ENCODE peak calls at places on chromosome 13, in five cellular contexts. Q, H, S, C and F are unnamed samples.

GRCh38 chr13:51585696-51586095 is 1.4 kb downstream of the WDFY2 start:
- DNase-seq in Q (no peak), H (no peak), S (no peak), C (no peak), F (peak; percentile 72)

GRCh38 chr13:44044544-44045178 is 165.0 kb downstream of the LACC1 start:
- DNase-seq in Q (no peak), H (no peak), S (no peak), C (no peak), F (no peak)

GRCh38 chr13:112213467-112214245 is 146.7 kb downstream of the SOX1 start:
- DNase-seq in Q (no peak), H (no peak), S (no peak), C (no peak), F (no peak)

GRCh38 chr13:57624565-57625435 is 6.7 kb upstream of the PCDH17 start:
- DNase-seq in Q (peak; percentile 78), H (no peak), S (no peak), C (no peak), F (peak; percentile 34)

GRCh38 chr13:94128430-94128829 is 351.1 kb downstream of the DCT start:
- DNase-seq in Q (no peak), H (no peak), S (no peak), C (no peak), F (no peak)

GRCh38 chr13:97574926-97575325 is 141.0 kb downstream of the RAP2A start:
- DNase-seq in Q (peak; percentile 65), H (no peak), S (no peak), C (peak; percentile 31), F (peak; percentile 3)

GRCh38 chr13:112783135-112783945 is 93.5 kb downstream of the ATP11A start:
- DNase-seq in Q (peak; percentile 83), H (peak; percentile 57), S (no peak), C (no peak), F (no peak)

GRCh38 chr13:113093580-113094409 is 11.8 kb upstream of the F7 start:
- DNase-seq in Q (no peak), H (no peak), S (no peak), C (no peak), F (no peak)

GRCh38 chr13:47126432-47126831 is 229.6 kb upstream of the HTR2A start:
- DNase-seq in Q (peak; percentile 41), H (no peak), S (no peak), C (no peak), F (no peak)

DNA sequence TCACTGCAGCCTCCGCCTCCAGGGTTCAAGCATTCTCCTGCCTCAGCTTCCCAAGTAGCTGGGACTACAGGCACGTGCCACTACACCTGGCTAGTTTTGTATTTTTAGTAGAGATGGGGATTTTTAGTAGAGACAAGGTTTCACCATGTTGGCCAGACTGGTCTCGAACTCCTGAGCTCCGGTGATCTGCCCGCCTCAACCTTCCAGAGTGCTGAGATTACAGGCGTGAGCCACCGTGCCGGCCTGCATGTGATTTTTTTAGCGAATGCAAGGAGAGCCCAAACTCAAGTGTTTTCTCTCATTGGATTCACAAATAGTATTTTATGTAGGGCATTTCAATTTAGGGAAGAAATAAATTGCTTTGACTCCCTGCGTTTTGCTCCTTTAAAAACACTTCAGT is 4.4 kb downstream of the ZMYM2 start:
- DNase-seq in Q (no peak), H (no peak), S (no peak), C (no peak), F (no peak)
- H3K4me3 ChIP-seq in Q (no peak overlapping the region), H (no peak overlapping the region), S (no peak overlapping the region), C (no peak overlapping the region), F (no peak overlapping the region)

DNA sequence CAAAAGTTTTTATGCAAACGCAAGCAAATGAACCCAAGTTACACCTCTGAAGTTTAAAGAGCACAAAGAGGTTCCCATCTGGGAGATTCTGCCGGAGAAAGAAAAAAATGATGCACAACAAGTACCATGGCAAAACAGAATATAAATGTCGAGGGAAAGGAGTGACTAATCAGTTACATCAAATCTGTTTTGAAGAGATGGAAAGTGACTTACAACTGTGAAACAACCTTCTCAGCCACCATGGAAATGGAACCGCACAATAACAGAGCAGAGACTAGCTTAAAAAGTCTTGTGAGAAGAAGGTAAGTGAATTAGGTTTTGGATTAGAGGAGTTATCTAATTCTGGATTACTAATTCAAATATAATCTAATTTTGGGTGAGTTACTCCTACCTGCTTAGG is 2.4 kb downstream of the HSPH1 start:
- DNase-seq in Q (no peak), H (no peak), S (no peak), C (no peak), F (peak; percentile 5)
- H3K4me3 ChIP-seq in Q (peak overlapping the region; percentile 91), H (no peak overlapping the region), S (no peak overlapping the region), C (no peak overlapping the region), F (peak overlapping the region; percentile 90)

GRCh38 chr13:48496796-48497195 is 36.1 kb downstream of the RCBTB2 start:
- DNase-seq in Q (no peak), H (no peak), S (no peak), C (no peak), F (no peak)
- H3K4me3 ChIP-seq in Q (no peak overlapping the region), H (no peak overlapping the region), S (no peak overlapping the region), C (no peak overlapping the region), F (no peak overlapping the region)

DNA sequence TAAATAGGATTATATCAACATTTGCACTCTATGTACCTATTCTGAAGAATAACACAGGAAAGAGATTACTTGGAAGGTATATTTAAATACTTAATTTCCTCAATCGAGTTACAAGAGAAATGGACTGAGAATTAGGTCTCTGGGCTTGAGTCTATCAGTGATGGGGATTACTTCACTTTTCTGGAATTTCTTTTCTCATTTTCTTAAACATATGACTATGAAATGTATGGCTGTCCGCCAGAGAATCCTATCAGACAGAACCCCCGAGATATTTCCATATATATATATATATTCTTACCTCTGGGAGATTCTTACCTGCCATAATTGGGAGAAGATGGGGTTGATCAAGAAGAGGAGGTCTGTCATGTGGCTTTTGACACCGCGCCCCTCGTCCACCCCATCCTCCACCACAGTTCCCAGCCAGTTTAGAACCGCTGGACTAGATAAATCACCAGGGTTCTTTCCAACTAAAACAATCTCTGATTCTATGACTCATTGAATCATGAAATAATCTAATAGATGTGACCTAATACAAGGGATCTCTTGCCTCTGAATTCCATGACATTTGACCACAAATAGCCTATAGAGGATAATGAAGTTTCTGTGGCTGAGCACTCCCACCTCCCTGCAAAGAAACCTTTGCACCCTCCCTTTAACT is 231.3 kb downstream of the TBC1D4 start:
- DNase-seq in Q (peak; percentile 86), H (no peak), S (no peak), C (no peak), F (peak; percentile 53)
- H3K4me3 ChIP-seq in Q (no peak overlapping the region), H (no peak overlapping the region), S (no peak overlapping the region), C (no peak overlapping the region), F (no peak overlapping the region)

GRCh38 chr13:111006508-111007031 is 91.7 kb upstream of the ANKRD10 start:
- DNase-seq in Q (peak; percentile 92), H (peak; percentile 64), S (peak; percentile 74), C (no peak), F (no peak)
- H3K4me3 ChIP-seq in Q (no peak overlapping the region), H (peak overlapping the region; percentile 1), S (no peak overlapping the region), C (no peak overlapping the region), F (no peak overlapping the region)

DNA sequence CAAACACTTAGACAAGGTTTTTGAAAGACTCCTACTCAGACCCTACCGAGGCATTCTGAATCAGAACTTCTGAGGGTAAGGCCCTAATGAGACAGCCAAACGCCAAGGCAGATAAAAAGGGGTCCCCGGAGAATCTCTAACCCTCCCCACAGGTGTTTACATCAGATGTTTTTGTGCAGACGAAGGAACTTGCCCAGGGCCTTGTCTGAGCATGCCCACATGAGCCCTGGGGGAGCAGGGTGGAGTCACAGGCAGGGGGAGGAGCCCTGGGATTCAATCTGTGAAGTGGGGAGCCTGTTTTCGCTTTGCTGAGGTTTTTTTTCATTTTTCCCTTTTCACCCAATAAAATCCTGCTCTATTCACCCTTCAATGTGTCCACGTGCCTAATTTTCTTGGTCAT is 61.6 kb upstream of the MED4 start:
- DNase-seq in Q (no peak), H (no peak), S (no peak), C (peak; percentile 13), F (peak; percentile 47)
- H3K4me3 ChIP-seq in Q (no peak overlapping the region), H (no peak overlapping the region), S (no peak overlapping the region), C (no peak overlapping the region), F (no peak overlapping the region)

GRCh38 chr13:23701646-23702045 is 131.4 kb downstream of the TNFRSF19 start:
- DNase-seq in Q (peak; percentile 65), H (peak; percentile 97), S (no peak), C (no peak), F (no peak)
- H3K4me3 ChIP-seq in Q (no peak overlapping the region), H (no peak overlapping the region), S (no peak overlapping the region), C (no peak overlapping the region), F (no peak overlapping the region)

GRCh38 chr13:19860884-19861655 is 2.4 kb downstream of the ZMYM5 start:
- DNase-seq in Q (peak; percentile 55), H (no peak), S (no peak), C (peak; percentile 80), F (peak; percentile 89)
- H3K4me3 ChIP-seq in Q (peak overlapping the region; percentile 97), H (no peak overlapping the region), S (no peak overlapping the region), C (peak overlapping the region; percentile 12), F (peak overlapping the region; percentile 64)

GRCh38 chr13:95679722-95680121 is 2.8 kb downstream of the DNAJC3 start:
- DNase-seq in Q (no peak), H (no peak), S (no peak), C (no peak), F (no peak)
- H3K4me3 ChIP-seq in Q (no peak overlapping the region), H (no peak overlapping the region), S (no peak overlapping the region), C (no peak overlapping the region), F (no peak overlapping the region)